ENCODE peak calls at places on chromosomes 13 and 19, in nine cellular contexts. H is fibroblast of mammary gland; O is omental fat pad; Y is fibroblast of lung; T is CD8-positive, alpha-beta memory T cell; C is progenitor cell of endocrine pancreas; P is stimulated activated CD4-positive, alpha-beta T cell treated with anti-CD3 and anti-CD28 coated beads, Interleukin-15, amount 100 ng/mL, for 1 hour; Z is substantia nigra; W is H54. Q is an unnamed sample.

GRCh38 chr19:44820648-44821609 is 12.0 kb downstream of the BCAM start:
- DNase-seq in H (peak), Y (no peak), P (no peak), Z (no peak), W (no peak), O (no peak), C (no peak), T (no peak), Q (no peak)

GRCh38 chr19:19475845-19476828 is 39.2 kb downstream of the TSSK6 start:
- DNase-seq in Z (no peak), P (no peak), Y (no peak), H (no peak), O (no peak), C (no peak), W (no peak), T (peak), Q (no peak)

GRCh38 chr19:47707135-47707925 is 5.9 kb upstream of the EHD2 start:
- DNase-seq in P (peak), W (no peak), H (peak), C (peak), T (peak), Z (peak), Y (peak), O (peak), Q (peak)

GRCh38 chr13:33182729-33183128 is 102.8 kb downstream of the STARD13 start:
- DNase-seq in Z (no peak), C (no peak), P (no peak), H (no peak), Y (no peak), W (no peak), T (no peak), O (no peak), Q (no peak)

GRCh38 chr19:42113641-42114348 is 18.5 kb downstream of the POU2F2 start:
- DNase-seq in C (no peak), T (no peak), P (no peak), O (no peak), Z (no peak), W (peak), H (peak), Y (peak), Q (no peak)

GRCh38 chr19:42443944-42444398 is 1.2 kb upstream of the CXCL17 start:
- DNase-seq in W (no peak), O (no peak), Y (no peak), T (no peak), C (no peak), P (no peak), H (no peak), Z (no peak), Q (no peak)

GRCh38 chr19:4037301-4037949 is 29.3 kb downstream of the ZBTB7A start:
- DNase-seq in Y (no peak), Z (no peak), H (no peak), O (no peak), C (no peak), T (no peak), W (no peak), P (no peak), Q (no peak)

GRCh38 chr19:32289566-32290210 is 55.7 kb upstream of the ZNF507 start:
- DNase-seq in C (no peak), W (no peak), O (no peak), Z (no peak), H (no peak), P (no peak), T (no peak), Y (no peak), Q (no peak)

GRCh38 chr13:109680288-109680687 is 106.1 kb downstream of the IRS2 start:
- DNase-seq in O (no peak), H (no peak), Z (no peak), W (no peak), Y (no peak), C (no peak), T (no peak), P (no peak), Q (no peak)

GRCh38 chr13:85277753-85278152 is 521.5 kb downstream of the SLITRK6 start:
- DNase-seq in C (no peak), W (no peak), T (no peak), H (no peak), Z (no peak), Y (no peak), P (no peak), O (no peak), Q (no peak)

GRCh38 chr13:25733696-25734435 is 317.9 kb downstream of the SHISA2 start:
- DNase-seq in Z (no peak), H (no peak), C (no peak), P (no peak), Y (no peak), T (no peak), W (no peak), O (no peak), Q (no peak)

GRCh38 chr19:16019691-16020448 is 56.4 kb upstream of the TPM4 start:
- DNase-seq in C (no peak), O (no peak), P (no peak), W (no peak), Y (no peak), T (no peak), Z (no peak), H (no peak), Q (no peak)

Q was measured in MM.1S.